ENCODE peak calls at places on chromosomes 16 and 17, in four cellular contexts. J is small intestine, V is C1 segment of cervical spinal cord, C is HTR-8/SVneo. U is an unnamed sample.

GRCh38 chr17:75774988-75775668 is 9.5 kb upstream of the UNK start:
- DNase-seq in J (no peak), C (no peak), V (no peak), U (peak; percentile 13)

GRCh38 chr17:83196973-83197880 is 117.8 kb downstream of the METRNL start:
- DNase-seq in J (no peak), C (no peak), V (no peak), U (no peak)

GRCh38 chr16:1870365-1871082 is 1.4 kb downstream of the MEIOB start:
- DNase-seq in C (peak; percentile 35), J (no peak), V (no peak), U (no peak)

GRCh38 chr17:36002631-36003030 is 1.3 kb upstream of the CCL15 start:
- DNase-seq in J (no peak), C (no peak), V (no peak), U (no peak)

GRCh38 chr17:73657473-73658116 is 13.3 kb upstream of the SDK2 start:
- DNase-seq in V (no peak), J (peak; percentile 48), C (no peak), U (peak; percentile 74)

GRCh38 chr17:38510424-38511125 is 82.3 kb downstream of the ARHGAP23 start:
- DNase-seq in V (no peak), J (peak; percentile 4), C (no peak), U (no peak)

GRCh38 chr17:4965311-4965986 is 2.2 kb downstream of the SPAG7 start:
- DNase-seq in C (no peak), V (no peak), J (no peak), U (no peak)

GRCh38 chr16:19524356-19524865 is 669 bp downstream of the CCP110 start:
- DNase-seq in C (no peak), J (no peak), V (no peak), U (no peak)

GRCh38 chr16:67017810-67018488 is 11.0 kb upstream of the CBFB start:
- DNase-seq in J (peak; percentile 93), C (peak; percentile 95), V (no peak), U (peak; percentile 87)

GRCh38 chr16:27818231-27818630 is 245.3 kb downstream of the GSG1L start:
- DNase-seq in J (no peak), V (no peak), C (no peak), U (no peak)

GRCh38 chr17:28385037-28385797 is 13.7 kb downstream of the SARM1 start:
- DNase-seq in C (no peak), J (peak; percentile 40), V (no peak), U (peak; percentile 42)

GRCh38 chr16:25823891-25824290 is 132.1 kb downstream of the HS3ST4 start:
- DNase-seq in J (no peak), C (no peak), V (no peak), U (no peak)

GRCh38 chr17:40341808-40342574 is 22.5 kb downstream of the GJD3 start:
- DNase-seq in C (peak; percentile 84), V (no peak), J (peak; percentile 84), U (peak; percentile 86)

GRCh38 chr17:57823469-57824401 is 26.1 kb downstream of the MRPS23 start:
- DNase-seq in V (no peak), J (no peak), C (no peak), U (no peak)

GRCh38 chr16:50399411-50399810 is 30.6 kb upstream of the BRD7 start:
- DNase-seq in V (no peak), J (no peak), C (no peak), U (no peak)

GRCh38 chr17:28612936-28613872 is 781 bp downstream of the RSKR start:
- DNase-seq in V (no peak), C (peak; percentile 53), J (peak; percentile 76), U (peak; percentile 21)

GRCh38 chr17:335691-336090 is 16.9 kb downstream of the RPH3AL start:
- DNase-seq in J (no peak), V (no peak), C (no peak), U (no peak)

GRCh38 chr16:24493859-24494258 is 45.5 kb upstream of the RBBP6 start:
- DNase-seq in V (no peak), J (no peak), C (peak; percentile 26), U (no peak)

U was measured in transverse colon.